ENCODE peak calls at places on chromosome 20, in four cellular contexts. L is GF-D8, T is AG09309, U is neural crest cell. A is an unnamed sample.

GRCh38 chr20:25081730-25082497 is at the start of gene VSX1:
- DNase-seq in T (no peak), L (no peak), U (no peak), A (no peak)

GRCh38 chr20:945841-946240 is 29.7 kb upstream of the ANGPT4 start:
- DNase-seq in U (no peak), L (no peak), T (no peak), A (no peak)

GRCh38 chr20:59145926-59146800 is 17.5 kb upstream of the ZNF831 start:
- DNase-seq in T (no peak), L (no peak), U (no peak), A (no peak)

GRCh38 chr20:13996265-13996664 is 949 bp downstream of the MACROD2 start:
- DNase-seq in T (no peak), U (no peak), L (no peak), A (no peak)

GRCh38 chr20:6590891-6591679 is 176.4 kb upstream of the BMP2 start:
- DNase-seq in U (no peak), L (no peak), T (peak; percentile 3), A (no peak)

GRCh38 chr20:62409935-62410741 is 3.1 kb upstream of the CABLES2 start:
- DNase-seq in T (no peak), U (peak; percentile 65), L (peak; percentile 15), A (peak; percentile 65)

GRCh38 chr20:2955257-2955950 is 82.1 kb downstream of the PTPRA start:
- DNase-seq in U (no peak), L (no peak), T (no peak), A (no peak)

GRCh38 chr20:47453167-47453782 is 48.4 kb upstream of the NCOA3 start:
- DNase-seq in U (no peak), T (peak; percentile 63), L (no peak), A (no peak)

GRCh38 chr20:17938889-17939619 is 29.5 kb downstream of the SNX5 start:
- DNase-seq in U (peak; percentile 57), L (no peak), T (no peak), A (peak; percentile 65)

GRCh38 chr20:41055679-41056078 is 27.1 kb downstream of the TOP1 start:
- DNase-seq in L (no peak), U (no peak), T (no peak), A (no peak)

GRCh38 chr20:33561981-33562601 is 72.2 kb downstream of the CBFA2T2 start:
- DNase-seq in U (no peak), L (no peak), T (peak; percentile 76), A (no peak)